ENCODE peak calls at places on chromosomes 6 and 20, in seven cellular contexts. W, G, K, P, E, U and F are unnamed samples.

GRCh38 chr20:7420345-7420744 is 519.9 kb downstream of the HAO1 start:
- DNase-seq in W (no peak), G (no peak), K (no peak), P (no peak), E (no peak), U (no peak), F (no peak)

GRCh38 chr20:62349537-62350097 is 17.5 kb downstream of the LAMA5 start:
- DNase-seq in W (no peak), G (no peak), K (no peak), P (no peak), E (no peak), U (no peak), F (no peak)

GRCh38 chr6:90068835-90069478 is 174.7 kb downstream of the GJA10 start:
- DNase-seq in W (no peak), G (no peak), K (no peak), P (no peak), E (no peak), U (no peak), F (no peak)

GRCh38 chr6:157304840-157305675 is 18.3 kb downstream of the TMEM242 start:
- DNase-seq in W (no peak), G (no peak), K (no peak), P (no peak), E (peak), U (peak), F (no peak)

GRCh38 chr20:63534831-63535651 is 2.1 kb downstream of the PTK6 start:
- DNase-seq in W (no peak), G (no peak), K (no peak), P (no peak), E (peak), U (peak), F (no peak)

GRCh38 chr6:135195522-135195921 is 14.4 kb downstream of the MYB start:
- DNase-seq in W (no peak), G (no peak), K (no peak), P (no peak), E (no peak), U (no peak), F (no peak)

GRCh38 chr6:142409794-142410193 is 108.0 kb downstream of the ADGRG6 start:
- DNase-seq in W (no peak), G (no peak), K (no peak), P (no peak), E (no peak), U (no peak), F (no peak)

GRCh38 chr6:44679906-44680698 is 292.6 kb downstream of the CDC5L start:
- DNase-seq in W (no peak), G (no peak), K (peak), P (no peak), E (peak), U (no peak), F (no peak)

GRCh38 chr6:13848553-13849150 is 34.3 kb upstream of the MCUR1 start:
- DNase-seq in W (no peak), G (no peak), K (no peak), P (no peak), E (no peak), U (no peak), F (no peak)

GRCh38 chr6:144776031-144776819 is 491.1 kb downstream of the UTRN start:
- DNase-seq in W (no peak), G (no peak), K (no peak), P (no peak), E (no peak), U (no peak), F (no peak)

GRCh38 chr20:33158637-33159385 is 9.1 kb upstream of the BPIFA2 start:
- DNase-seq in W (no peak), G (no peak), K (no peak), P (no peak), E (peak), U (no peak), F (no peak)

GRCh38 chr20:16984481-16984880 is 236.3 kb downstream of the OTOR start:
- DNase-seq in W (no peak), G (peak), K (no peak), P (no peak), E (no peak), U (no peak), F (no peak)

GRCh38 chr6:157990321-157991066 is 8.8 kb downstream of the SYNJ2 start:
- DNase-seq in W (no peak), G (no peak), K (no peak), P (no peak), E (no peak), U (no peak), F (no peak)

GRCh38 chr6:112362827-112363565 is 15.9 kb downstream of the RFPL4B start:
- DNase-seq in W (no peak), G (no peak), K (peak), P (no peak), E (no peak), U (no peak), F (no peak)

GRCh38 chr6:134636221-134636830 is 313.6 kb downstream of the ALDH8A1 start:
- DNase-seq in W (no peak), G (no peak), K (peak), P (peak), E (no peak), U (no peak), F (no peak)

GRCh38 chr6:132764370-132764769 is 6.7 kb upstream of the VNN2 start:
- DNase-seq in W (peak), G (no peak), K (peak), P (no peak), E (no peak), U (no peak), F (peak)

GRCh38 chr6:90131614-90132423 is 164.8 kb downstream of the BACH2 start:
- DNase-seq in W (peak), G (no peak), K (no peak), P (no peak), E (peak), U (no peak), F (no peak)

GRCh38 chr6:408599-409102 is 17.1 kb downstream of the IRF4 start:
- DNase-seq in W (no peak), G (peak), K (no peak), P (no peak), E (no peak), U (peak), F (no peak)

GRCh38 chr6:29967379-29968010 is 25.2 kb downstream of the HLA-A start:
- DNase-seq in W (no peak), G (peak), K (peak), P (no peak), E (peak), U (no peak), F (no peak)
- TF ChIP-seq CTCF in W (peak), G (no peak), K (no peak), P (peak), E (no peak), U (no peak), F (no peak)

GRCh38 chr6:114144887-114145851 is 174.2 kb upstream of the HDAC2 start:
- DNase-seq in W (no peak), G (peak), K (no peak), P (no peak), E (no peak), U (no peak), F (no peak)
- TF ChIP-seq CTCF in W (no peak), G (no peak), K (no peak), P (no peak), E (no peak), U (no peak), F (no peak)

GRCh38 chr6:111175135-111175534 is 87.8 kb downstream of the SLC16A10 start:
- DNase-seq in W (no peak), G (no peak), K (no peak), P (no peak), E (no peak), U (no peak), F (no peak)

GRCh38 chr6:111173946-111174345 is 86.6 kb downstream of the SLC16A10 start:
- DNase-seq in W (no peak), G (no peak), K (no peak), P (no peak), E (no peak), U (no peak), F (no peak)

GRCh38 chr6:111172563-111172962 is 85.3 kb downstream of the SLC16A10 start:
- DNase-seq in W (no peak), G (no peak), K (no peak), P (no peak), E (no peak), U (no peak), F (no peak)

GRCh38 chr6:111171577-111172400 is 84.5 kb downstream of the SLC16A10 start:
- DNase-seq in W (no peak), G (no peak), K (peak), P (peak), E (no peak), U (no peak), F (no peak)

GRCh38 chr6:111173341-111173740 is 86.0 kb downstream of the SLC16A10 start:
- DNase-seq in W (no peak), G (no peak), K (peak), P (no peak), E (no peak), U (no peak), F (no peak)
- TF ChIP-seq CTCF in W (no peak), G (no peak), K (no peak), P (no peak), E (no peak), U (no peak), F (no peak)

DNA sequence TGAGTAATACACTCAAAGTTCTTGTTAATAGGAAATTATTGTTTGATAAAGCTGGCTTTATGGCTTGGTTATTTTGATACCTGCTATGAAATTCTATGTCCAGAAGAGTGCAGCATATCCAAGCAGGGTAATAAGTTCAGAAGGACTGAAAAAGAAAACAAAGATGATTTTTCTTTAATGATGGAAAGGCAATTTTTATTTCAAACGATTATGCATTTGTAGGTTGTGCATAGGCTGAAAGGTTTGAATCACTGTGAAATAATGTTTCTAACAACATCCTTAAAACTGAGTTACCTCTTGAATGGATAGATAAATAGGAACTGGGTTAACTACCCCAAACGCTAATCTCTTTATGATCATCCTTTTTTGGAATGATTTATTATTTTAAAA is 1.4 kb upstream of the MAN1A1 start:
- DNase-seq in W (peak), G (no peak), K (peak), P (no peak), E (no peak), U (no peak), F (no peak)
- TF ChIP-seq CTCF in W (peak), G (peak), K (peak), P (peak), E (no peak), U (no peak), F (no peak)

GRCh38 chr6:169720207-169720855 is 4.0 kb downstream of the PHF10 start:
- DNase-seq in W (no peak), G (no peak), K (no peak), P (no peak), E (no peak), U (no peak), F (no peak)
- TF ChIP-seq CTCF in W (no peak), G (no peak), K (peak), P (no peak), E (no peak), U (no peak), F (no peak)

GRCh38 chr6:141077355-141078333 is 1055.1 kb upstream of the GJE1 start:
- DNase-seq in W (no peak), G (no peak), K (peak), P (no peak), E (no peak), U (peak), F (no peak)
- TF ChIP-seq CTCF in W (no peak), G (no peak), K (peak), P (peak), E (no peak), U (no peak), F (no peak)